ENCODE peak calls at places on chromosomes 4 and X, in eight cellular contexts. U, X, R, I, E, F, O and D are unnamed samples.

GRCh38 chr4:8866828-8867623 is 4.6 kb downstream of the HMX1 start:
- DNase-seq in R (no peak), F (no peak), I (no peak), E (no peak), O (no peak), X (no peak), U (no peak), D (no peak)

GRCh38 chrX:9573282-9574106 is 108.6 kb downstream of the TBL1X start:
- DNase-seq in F (no peak), U (peak), R (peak), X (no peak), E (no peak), O (peak), I (no peak), D (no peak)

GRCh38 chr4:4182835-4183568 is 43.7 kb downstream of the OTOP1 start:
- DNase-seq in I (no peak), E (peak), R (peak), O (peak), X (no peak), F (no peak), U (peak), D (no peak)

GRCh38 chr4:3420606-3420955 is 21.2 kb upstream of the HGFAC start:
- DNase-seq in E (no peak), O (no peak), I (peak), F (peak), U (no peak), R (no peak), X (no peak), D (no peak)

GRCh38 chrX:128975716-128976115 is 547.6 kb downstream of the SMARCA1 start:
- DNase-seq in F (no peak), O (peak), I (no peak), U (peak), R (peak), E (peak), X (no peak), D (no peak)

GRCh38 chr4:157818946-157819692 is 353.7 kb downstream of the GASK1B start:
- DNase-seq in U (peak), R (no peak), F (peak), E (no peak), I (peak), O (no peak), X (no peak), D (no peak)

GRCh38 chrX:19179389-19179788 is 57.1 kb upstream of the ADGRG2 start:
- DNase-seq in R (no peak), X (no peak), F (no peak), I (no peak), U (no peak), O (no peak), E (no peak), D (no peak)

GRCh38 chrX:55754861-55755294 is 37.3 kb downstream of the RRAGB start:
- DNase-seq in X (no peak), E (no peak), U (no peak), F (no peak), I (no peak), O (no peak), R (no peak), D (no peak)

GRCh38 chr4:163548481-163549243 is 54.2 kb downstream of the TMA16 start:
- DNase-seq in U (no peak), X (no peak), R (peak), E (peak), I (no peak), F (no peak), O (no peak), D (no peak)

GRCh38 chr4:147596976-147597375 is 20.2 kb upstream of the TMEM184C start:
- DNase-seq in E (peak), R (no peak), F (no peak), U (peak), O (no peak), I (no peak), X (no peak), D (no peak)

GRCh38 chr4:48334236-48334635 is 7.1 kb upstream of the SLAIN2 start:
- DNase-seq in F (no peak), U (no peak), X (no peak), R (no peak), O (no peak), E (no peak), I (no peak), D (no peak)

GRCh38 chr4:82898322-82899243 is 2.0 kb upstream of the THAP9 start:
- DNase-seq in O (no peak), R (peak), I (no peak), E (no peak), U (no peak), X (no peak), F (no peak), D (no peak)

GRCh38 chr4:121597346-121597934 is 99.3 kb downstream of the ANXA5 start:
- DNase-seq in I (no peak), O (no peak), E (no peak), U (no peak), F (no peak), X (no peak), R (no peak), D (no peak)

GRCh38 chrX:67724359-67725110 is 180.7 kb downstream of the AR start:
- DNase-seq in E (no peak), R (no peak), F (no peak), O (no peak), I (no peak), X (no peak), U (no peak), D (no peak)

GRCh38 chr4:57442834-57443291 is 332.7 kb upstream of the IGFBP7 start:
- DNase-seq in E (peak), F (no peak), R (peak), O (peak), U (peak), I (no peak), X (no peak), D (no peak)

GRCh38 chr4:88138561-88138960 is 19.9 kb downstream of the ABCG2 start:
- DNase-seq in X (no peak), U (no peak), R (no peak), E (no peak), I (no peak), O (no peak), F (no peak), D (no peak)

GRCh38 chr4:113781439-113782040 is 20.0 kb upstream of the CAMK2D start:
- DNase-seq in U (no peak), O (no peak), R (no peak), E (no peak), I (no peak), F (no peak), X (no peak), D (no peak)
- TF ChIP-seq CTCF in U (peak), O (peak), R (peak), E (peak), I (peak), F (peak), X (peak), D (peak)

GRCh38 chrX:10722804-10723364 is 102.5 kb upstream of the MID1 start:
- DNase-seq in E (peak), R (peak), X (peak), O (peak), U (peak), I (no peak), F (no peak), D (no peak)
- TF ChIP-seq CTCF in E (no peak), R (peak), X (peak), O (peak), U (peak), I (peak), F (peak), D (peak)

GRCh38 chr4:186554485-186554884 is 882 bp downstream of the MTNR1A start:
- DNase-seq in I (no peak), X (no peak), U (peak), O (peak), R (no peak), F (no peak), E (peak), D (no peak)
- TF ChIP-seq CTCF in I (peak), X (peak), U (no peak), O (peak), R (peak), F (peak), E (no peak), D (no peak)

GRCh38 chr4:99201687-99202086 is 17.4 kb downstream of the ADH6 start:
- DNase-seq in U (no peak), O (no peak), F (no peak), X (no peak), E (no peak), I (no peak), R (no peak), D (no peak)
- TF ChIP-seq CTCF in U (no peak), O (no peak), F (peak), X (peak), E (no peak), I (no peak), R (no peak), D (no peak)

GRCh38 chrX:132497432-132497831 is 8.6 kb upstream of the MBNL3 start:
- DNase-seq in O (no peak), F (no peak), E (no peak), I (no peak), X (no peak), U (no peak), R (no peak), D (no peak)
- TF ChIP-seq CTCF in O (no peak), F (no peak), E (no peak), I (no peak), X (no peak), U (no peak), R (no peak), D (no peak)

GRCh38 chrX:112043997-112044396 is 38.6 kb downstream of the TRPC5 start:
- DNase-seq in U (no peak), F (no peak), E (peak), X (no peak), O (no peak), R (peak), I (no peak), D (no peak)
- TF ChIP-seq CTCF in U (no peak), F (peak), E (no peak), X (peak), O (peak), R (peak), I (no peak), D (no peak)